ENCODE peak calls at places on chromosomes 13 and 19, in four cellular contexts. I is GM20000; G is AG04450; R is activated CD8-positive, alpha-beta T cell treated with anti-CD3 and anti-CD28 coated beads for 36 hours. E is an unnamed sample.

GRCh38 chr19:18710186-18710585 is 26.7 kb downstream of the CRTC1 start:
- DNase-seq in I (no peak), G (no peak), R (no peak), E (no peak)

GRCh38 chr19:34495416-34495815 is 13.9 kb downstream of the WTIP start:
- DNase-seq in I (no peak), G (no peak), R (no peak), E (no peak)

GRCh38 chr19:35958660-35959039 is 22.5 kb downstream of the LRFN3 start:
- DNase-seq in I (no peak), G (no peak), R (no peak), E (no peak)

GRCh38 chr19:16386619-16387240 is 62.1 kb downstream of the KLF2 start:
- DNase-seq in I (peak; percentile 72), G (peak; percentile 39), R (peak; percentile 69), E (peak; percentile 32)

GRCh38 chr13:114145256-114145655 is 12.8 kb upstream of the RASA3 start:
- DNase-seq in I (no peak), G (no peak), R (no peak), E (no peak)

GRCh38 chr13:42047561-42048322 is 706 bp upstream of the DGKH start:
- DNase-seq in I (peak; percentile 79), G (no peak), R (peak; percentile 66), E (peak; percentile 65)

GRCh38 chr13:112808377-112809140 is 118.7 kb downstream of the ATP11A start:
- DNase-seq in I (no peak), G (no peak), R (no peak), E (no peak)

GRCh38 chr19:38769635-38770211 is 3.6 kb downstream of the LGALS7 start:
- DNase-seq in I (peak; percentile 93), G (peak; percentile 16), R (peak; percentile 90), E (peak; percentile 19)

GRCh38 chr19:49931293-49932040 is 2.2 kb upstream of the NUP62 start:
- DNase-seq in I (no peak), G (no peak), R (no peak), E (no peak)

GRCh38 chr19:41264581-41265375 is 606 bp downstream of the HNRNPUL1 start:
- DNase-seq in I (peak; percentile 44), G (no peak), R (peak; percentile 75), E (peak; percentile 8)

GRCh38 chr13:71339010-71339409 is 528.0 kb downstream of the DACH1 start:
- DNase-seq in I (no peak), G (no peak), R (no peak), E (no peak)

GRCh38 chr19:11405846-11406643 is 13.1 kb downstream of the RGL3 start:
- DNase-seq in I (peak; percentile 54), G (no peak), R (peak; percentile 70), E (no peak)

GRCh38 chr19:1350861-1351260 is 32.8 kb upstream of the NDUFS7 start:
- DNase-seq in I (no peak), G (no peak), R (no peak), E (no peak)

GRCh38 chr19:10894911-10895213 is 23.5 kb downstream of the CARM1 start:
- DNase-seq in I (no peak), G (no peak), R (no peak), E (no peak)

GRCh38 chr13:90362718-90363117 is 984.8 kb upstream of the MIR17HG start:
- DNase-seq in I (no peak), G (no peak), R (no peak), E (no peak)

GRCh38 chr13:113357529-113357928 is 6.4 kb downstream of the GRTP1 start:
- DNase-seq in I (no peak), G (peak; percentile 36), R (no peak), E (peak; percentile 72)

GRCh38 chr19:51660975-51661600 is 14.5 kb upstream of the SIGLEC14 start:
- DNase-seq in I (peak; percentile 62), G (peak; percentile 33), R (peak; percentile 86), E (peak; percentile 40)

GRCh38 chr13:112747256-112747655 is 57.4 kb downstream of the ATP11A start:
- DNase-seq in I (no peak), G (no peak), R (no peak), E (no peak)

GRCh38 chr13:53408847-53409568 is 380.4 kb downstream of the OLFM4 start:
- DNase-seq in I (no peak), G (no peak), R (no peak), E (no peak)

GRCh38 chr13:81017525-81018152 is 676.7 kb upstream of the SPRY2 start:
- DNase-seq in I (peak; percentile 28), G (no peak), R (no peak), E (peak; percentile 13)

GRCh38 chr19:43414554-43414953 is at the start of gene TEX101:
- DNase-seq in I (no peak), G (no peak), R (no peak), E (no peak)

GRCh38 chr19:18875726-18876125 is 20.2 kb downstream of the CERS1 start:
- DNase-seq in I (no peak), G (no peak), R (no peak), E (no peak)

GRCh38 chr13:63954683-63955082 is 2539.0 kb upstream of the PCDH20 start:
- DNase-seq in I (no peak), G (no peak), R (no peak), E (no peak)

GRCh38 chr13:69020120-69020519 is 1087.5 kb upstream of the ATXN8OS start:
- DNase-seq in I (no peak), G (no peak), R (no peak), E (no peak)

GRCh38 chr19:50512112-50512998 is 1.4 kb downstream of the ASPDH start:
- DNase-seq in I (peak; percentile 34), G (no peak), R (no peak), E (no peak)

GRCh38 chr19:412356-413355 is 3.7 kb upstream of the C2CD4C start:
- DNase-seq in I (no peak), G (no peak), R (no peak), E (no peak)

GRCh38 chr19:1274081-1274851 is 1.1 kb upstream of the FAM174C start:
- DNase-seq in I (no peak), G (no peak), R (no peak), E (no peak)

GRCh38 chr13:30898070-30898469 is 8.0 kb upstream of the MEDAG start:
- DNase-seq in I (no peak), G (no peak), R (no peak), E (no peak)

GRCh38 chr13:111460548-111461444 is 140.4 kb downstream of the TEX29 start:
- DNase-seq in I (peak; percentile 22), G (peak; percentile 24), R (peak; percentile 21), E (peak; percentile 14)
- TF ChIP-seq CTCF in I (no peak), G (peak; percentile 58), R (no peak), E (peak; percentile 22)

GRCh38 chr19:46404039-46404883 is 9.1 kb downstream of the CCDC8 start:
- DNase-seq in I (no peak), G (no peak), R (no peak), E (peak; percentile 33)
- TF ChIP-seq CTCF in I (no peak), G (peak; percentile 44), R (no peak), E (no peak)

DNA sequence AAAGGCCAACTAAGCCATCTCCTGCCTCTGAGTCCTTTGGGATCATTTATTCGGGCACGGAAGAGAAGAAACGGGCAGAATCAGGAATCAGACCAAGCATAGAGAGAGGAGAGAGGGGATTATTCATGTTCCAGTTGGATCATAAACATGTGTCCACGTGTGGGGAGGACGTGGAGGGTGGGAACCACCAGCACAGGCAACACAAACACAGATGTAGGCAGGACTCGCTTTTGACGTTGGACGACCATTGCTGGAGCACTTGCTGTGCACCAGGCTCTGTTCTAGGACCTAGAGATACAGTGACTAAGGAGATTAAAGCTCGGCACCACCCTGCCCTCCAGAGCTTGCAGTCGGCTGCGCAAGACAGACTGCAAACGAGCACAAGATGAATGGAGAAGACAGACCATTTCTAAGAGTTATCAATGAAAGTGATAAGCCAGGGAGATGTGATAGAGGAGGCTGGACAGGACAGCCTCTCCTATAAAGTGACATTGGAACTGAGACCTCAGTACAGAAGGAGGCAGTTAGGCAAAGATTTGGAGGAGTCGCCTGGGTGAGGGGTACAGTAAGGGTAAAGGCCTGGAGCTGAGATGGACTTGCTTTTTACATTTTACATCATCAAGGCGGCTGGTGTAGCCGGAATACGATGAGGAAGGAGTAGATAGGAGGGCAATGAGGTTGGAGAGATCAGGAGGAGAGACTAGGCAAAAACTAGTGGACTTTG is 716 bp downstream of the SH2D3A start:
- DNase-seq in I (no peak), G (no peak), R (peak; percentile 47), E (no peak)
- TF ChIP-seq CTCF in I (no peak), G (no peak), R (no peak), E (no peak)

GRCh38 chr19:48609571-48610108 is 3.1 kb downstream of the SPACA4 start:
- DNase-seq in I (no peak), G (no peak), R (no peak), E (no peak)

GRCh38 chr19:48606463-48607358 is at the start of gene SPACA4:
- DNase-seq in I (no peak), G (no peak), R (no peak), E (no peak)

GRCh38 chr19:48611872-48612271 is 3.0 kb downstream of the FAM83E start:
- DNase-seq in I (no peak), G (no peak), R (no peak), E (no peak)

GRCh38 chr19:48607359-48607755 is 815 bp downstream of the SPACA4 start:
- DNase-seq in I (no peak), G (no peak), R (no peak), E (no peak)

GRCh38 chr19:48608798-48609263 is 2.3 kb downstream of the SPACA4 start:
- DNase-seq in I (peak; percentile 86), G (no peak), R (peak; percentile 70), E (no peak)
- TF ChIP-seq CTCF in I (peak; percentile 24), G (peak; percentile 62), R (peak; percentile 48), E (peak; percentile 41)

GRCh38 chr19:3386447-3387234 is 20.3 kb downstream of the NFIC start:
- DNase-seq in I (no peak), G (no peak), R (no peak), E (no peak)

GRCh38 chr19:3389876-3390361 is 23.5 kb downstream of the NFIC start:
- DNase-seq in I (no peak), G (no peak), R (no peak), E (no peak)

GRCh38 chr19:3392480-3392879 is 26.1 kb downstream of the NFIC start:
- DNase-seq in I (no peak), G (no peak), R (no peak), E (no peak)

GRCh38 chr19:3389446-3389778 is 23.0 kb downstream of the NFIC start:
- DNase-seq in I (no peak), G (no peak), R (no peak), E (no peak)

GRCh38 chr19:3387645-3388589 is 21.5 kb downstream of the NFIC start:
- DNase-seq in I (no peak), G (no peak), R (no peak), E (no peak)
- TF ChIP-seq CTCF in I (no peak), G (no peak), R (no peak), E (no peak)

E was measured in astrocyte.